ENCODE peak calls at places on chromosomes 4 and X, in four cellular contexts. V is mucosa of descending colon, T is breast epithelium, H is AG04450. K is an unnamed sample.
A peak's percentile ranks its signal among the peaks of the same experiment; 100 is the strongest.

GRCh38 chr4:123350191-123350544 is 46.4 kb upstream of the SPRY1 start:
- DNase-seq in V (no peak), T (no peak), H (no peak), K (no peak)

GRCh38 chr4:103692615-103693014 is 27.2 kb downstream of the TACR3 start:
- DNase-seq in V (no peak), T (no peak), H (no peak), K (no peak)

GRCh38 chrX:103453655-103454054 is 65.6 kb downstream of the RAB40A start:
- DNase-seq in V (no peak), T (no peak), H (peak; percentile 80), K (peak; percentile 89)

GRCh38 chr4:85166318-85166717 is 199.8 kb upstream of the WDFY3 start:
- DNase-seq in V (no peak), T (no peak), H (no peak), K (no peak)

GRCh38 chrX:69232945-69233344 is 67.7 kb upstream of the PJA1 start:
- DNase-seq in V (no peak), T (no peak), H (no peak), K (no peak)

GRCh38 chrX:118807151-118808017 is 16.2 kb upstream of the ZCCHC12 start:
- DNase-seq in V (no peak), T (no peak), H (no peak), K (no peak)

GRCh38 chr4:98928131-98928504 is 815 bp downstream of the EIF4E start:
- DNase-seq in V (peak; percentile 83), T (peak; percentile 56), H (peak; percentile 38), K (peak; percentile 54)

GRCh38 chr4:4577359-4577875 is 35.6 kb upstream of the STX18 start:
- DNase-seq in V (no peak), T (no peak), H (no peak), K (no peak)

GRCh38 chr4:158782539-158783360 is 13.9 kb downstream of the FNIP2 start:
- DNase-seq in V (no peak), T (no peak), H (no peak), K (no peak)

GRCh38 chr4:148204171-148204570 is 238.0 kb downstream of the NR3C2 start:
- DNase-seq in V (no peak), T (no peak), H (no peak), K (no peak)

GRCh38 chrX:149161438-149162088 is 343.5 kb downstream of the IDS start:
- DNase-seq in V (no peak), T (no peak), H (no peak), K (no peak)

GRCh38 chr4:167282171-167282864 is 48.0 kb upstream of the SPOCK3 start:
- DNase-seq in V (no peak), T (no peak), H (no peak), K (no peak)

GRCh38 chr4:59971952-59972351 is 1228.2 kb upstream of the ADGRL3 start:
- DNase-seq in V (no peak), T (no peak), H (no peak), K (no peak)

GRCh38 chr4:82099863-82100579 is 273.8 kb downstream of the HNRNPD start:
- DNase-seq in V (no peak), T (no peak), H (no peak), K (peak; percentile 0)

GRCh38 chr4:133759428-133759827 is 442.2 kb downstream of the PABPC4L start:
- DNase-seq in V (no peak), T (no peak), H (no peak), K (no peak)

GRCh38 chr4:44583393-44583792 is 68.0 kb downstream of the YIPF7 start:
- DNase-seq in V (no peak), T (no peak), H (no peak), K (no peak)

GRCh38 chr4:1414831-1415680 is 8.8 kb upstream of the NKX1-1 start:
- DNase-seq in V (no peak), T (no peak), H (no peak), K (no peak)

GRCh38 chr4:110275871-110276270 is 77.5 kb upstream of the ELOVL6 start:
- DNase-seq in V (no peak), T (no peak), H (no peak), K (peak; percentile 23)

GRCh38 chrX:45274576-45274975 is 73.9 kb upstream of the DIPK2B start:
- DNase-seq in V (no peak), T (no peak), H (no peak), K (peak; percentile 4)

GRCh38 chrX:10077425-10078188 is 79.2 kb upstream of the CLCN4 start:
- DNase-seq in V (no peak), T (no peak), H (no peak), K (peak; percentile 13)

GRCh38 chr4:112296949-112297483 is at the start of gene ALPK1:
- DNase-seq in V (no peak), T (no peak), H (peak; percentile 80), K (peak; percentile 70)

GRCh38 chr4:19614171-19614570 is 637.5 kb upstream of the SLIT2 start:
- DNase-seq in V (no peak), T (no peak), H (no peak), K (no peak)

GRCh38 chr4:126180642-126181041 is 865.9 kb downstream of the FAT4 start:
- DNase-seq in V (no peak), T (no peak), H (no peak), K (no peak)

GRCh38 chrX:110021180-110022022 is 18.5 kb downstream of the TMEM164 start:
- DNase-seq in V (no peak), T (no peak), H (peak; percentile 37), K (no peak)

GRCh38 chrX:119758682-119759332 is 419 bp downstream of the SOWAHD start:
- DNase-seq in V (peak; percentile 77), T (no peak), H (no peak), K (no peak)

GRCh38 chr4:53920116-53920515 is 144.3 kb downstream of the CHIC2 start:
- DNase-seq in V (no peak), T (no peak), H (no peak), K (no peak)

GRCh38 chr4:13476915-13477314 is 7.2 kb downstream of the RAB28 start:
- DNase-seq in V (no peak), T (no peak), H (peak; percentile 54), K (no peak)

GRCh38 chr4:145083891-145084640 is 13.9 kb downstream of the ANAPC10 start:
- DNase-seq in V (no peak), T (no peak), H (no peak), K (no peak)

DNA sequence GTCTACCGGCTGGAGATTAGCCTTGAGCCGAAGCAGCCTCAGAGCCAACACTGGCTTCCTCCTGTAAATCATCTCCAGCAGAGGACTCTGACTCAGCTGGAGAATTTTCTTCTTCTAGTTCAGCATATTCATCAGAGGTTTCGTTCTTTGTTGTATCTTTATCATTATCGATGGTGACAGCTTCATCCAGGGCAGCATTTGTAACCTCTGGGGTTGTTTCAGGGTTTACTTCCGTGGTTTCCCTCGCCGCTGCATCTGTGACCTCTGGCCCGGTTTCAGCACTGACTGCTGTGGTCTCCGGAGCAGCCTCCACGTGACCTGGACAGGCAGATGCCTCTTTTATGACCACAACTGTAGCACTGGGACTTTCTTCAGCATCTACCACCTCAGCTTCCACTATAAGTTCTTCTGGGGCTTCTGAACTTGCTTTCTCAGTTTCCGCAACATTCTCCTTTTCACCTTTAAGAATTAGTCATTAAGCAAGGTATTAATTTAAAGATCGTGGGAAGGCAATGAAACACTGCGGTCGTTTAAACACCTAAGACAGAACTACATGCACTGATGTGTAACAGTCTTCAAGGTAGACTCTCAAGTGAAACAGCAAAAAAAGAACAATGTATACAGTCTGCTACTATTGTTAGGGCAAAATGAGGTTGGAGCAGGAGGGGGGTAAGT is 13.3 kb downstream of the MGARP start:
- DNase-seq in V (peak; percentile 83), T (peak; percentile 36), H (no peak), K (peak; percentile 43)
- H3K4me3 ChIP-seq in V (no peak overlapping the region), T (peak overlapping the region; percentile 19), H (peak overlapping the region; percentile 38), K (peak overlapping the region; percentile 31)

GRCh38 chr4:128636906-128637305 is 172.6 kb upstream of the JADE1 start:
- DNase-seq in V (no peak), T (no peak), H (no peak), K (no peak)

GRCh38 chr4:128639586-128640270 is 169.8 kb upstream of the JADE1 start:
- DNase-seq in V (no peak), T (no peak), H (no peak), K (no peak)

GRCh38 chr4:128635939-128636551 is 173.5 kb upstream of the JADE1 start:
- DNase-seq in V (no peak), T (no peak), H (no peak), K (no peak)

GRCh38 chr4:128633067-128633466 is 176.4 kb upstream of the JADE1 start:
- DNase-seq in V (no peak), T (no peak), H (no peak), K (no peak)

DNA sequence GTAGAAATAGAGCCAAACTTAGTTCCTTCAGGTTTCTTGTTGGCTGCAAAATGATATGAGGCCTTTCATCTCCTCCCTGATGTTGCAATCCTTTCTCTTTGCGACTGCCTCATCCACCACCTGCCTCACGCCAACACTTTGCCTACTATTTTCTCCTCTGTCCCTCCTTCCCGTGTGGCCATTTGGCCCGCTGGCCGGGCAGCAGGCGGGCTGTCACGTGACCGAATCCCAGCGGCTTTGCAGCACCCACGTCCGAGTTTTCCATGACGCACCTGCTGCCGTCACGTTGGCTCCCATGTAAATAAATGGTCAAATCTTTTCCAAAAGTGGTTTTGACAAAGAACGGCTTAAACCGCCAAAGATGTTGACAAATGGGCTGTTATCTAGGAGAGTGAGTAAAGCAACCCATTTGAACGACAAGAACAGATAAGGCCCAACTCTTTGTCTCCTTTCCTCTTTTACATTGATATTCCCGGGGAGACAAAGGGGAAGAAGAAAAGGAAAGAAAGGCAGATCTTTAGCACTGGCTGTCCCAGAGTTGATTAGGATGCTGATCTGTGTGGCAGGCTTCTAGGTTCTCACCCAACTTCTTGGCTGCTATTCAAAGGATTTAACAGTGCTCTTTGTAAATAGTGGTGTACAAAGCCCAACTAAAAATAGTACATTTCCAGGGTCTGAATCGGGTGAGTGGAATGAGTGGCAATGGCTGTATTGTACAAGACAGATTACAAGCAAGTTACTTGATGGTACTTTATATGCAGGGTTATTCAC is 174.2 kb upstream of the JADE1 start:
- DNase-seq in V (no peak), T (no peak), H (peak; percentile 43), K (no peak)
- H3K4me3 ChIP-seq in V (no peak overlapping the region), T (no peak overlapping the region), H (no peak overlapping the region), K (no peak overlapping the region)

DNA sequence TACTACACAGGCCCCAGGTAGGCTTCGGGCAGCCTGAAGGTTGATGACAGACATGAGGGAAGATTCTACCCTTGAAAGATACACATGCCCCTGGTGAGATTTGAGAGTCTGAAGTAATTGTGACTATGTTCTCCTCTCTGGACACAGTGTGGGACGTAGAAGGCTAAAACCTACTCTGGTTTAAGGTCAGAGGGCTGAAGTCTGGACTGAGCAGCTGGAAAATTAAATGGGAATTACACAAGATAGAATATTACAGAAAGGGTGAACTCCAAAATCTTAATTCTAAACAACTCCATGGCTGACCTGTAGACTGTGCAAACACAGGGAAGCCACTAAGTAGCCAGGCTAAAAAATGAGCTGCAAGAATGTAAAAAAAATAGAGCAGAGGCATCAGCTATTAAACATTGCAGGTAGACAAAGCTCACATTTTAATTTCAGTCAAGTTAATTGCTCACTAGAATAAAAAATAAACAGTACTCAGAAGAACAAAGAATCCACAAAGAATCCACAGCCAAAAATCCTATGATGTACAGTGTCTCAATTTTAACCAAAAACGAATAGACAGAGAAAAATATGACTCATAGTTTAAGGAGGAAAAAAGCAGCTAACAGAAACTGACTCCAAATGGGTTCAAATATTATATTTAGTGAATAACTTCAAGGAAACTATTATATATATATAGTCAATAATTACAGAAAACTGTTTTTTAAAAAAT is 170.4 kb downstream of the PCDH18 start:
- DNase-seq in V (no peak), T (no peak), H (no peak), K (no peak)
- H3K4me3 ChIP-seq in V (no peak overlapping the region), T (no peak overlapping the region), H (no peak overlapping the region), K (no peak overlapping the region)

DNA sequence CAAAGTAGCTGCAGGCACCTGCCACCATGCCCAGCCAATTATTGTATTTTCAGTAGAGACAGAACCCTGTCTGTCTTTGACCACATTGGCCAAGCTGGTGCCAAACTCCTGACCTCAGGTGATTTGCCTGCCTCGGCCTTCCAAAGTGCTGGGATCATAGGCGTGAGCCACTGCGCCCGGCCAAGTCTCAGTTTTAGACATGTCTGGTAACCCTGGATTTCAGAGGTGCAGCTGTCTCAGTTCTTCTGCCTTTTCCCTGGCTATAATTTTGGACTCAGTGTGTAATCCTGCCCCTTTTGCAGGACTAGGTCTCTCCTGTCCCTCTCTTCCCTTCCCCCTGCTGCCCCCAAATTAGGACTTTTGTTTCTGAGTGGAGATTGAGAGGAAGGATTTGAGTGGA is 46.6 kb downstream of the FAM193A start:
- DNase-seq in V (no peak), T (no peak), H (no peak), K (no peak)
- H3K4me3 ChIP-seq in V (no peak overlapping the region), T (no peak overlapping the region), H (no peak overlapping the region), K (no peak overlapping the region)

K was measured in skeletal muscle cell.